ENCODE peak calls at places on chromosomes 12 and 14, in nine cellular contexts. M, J, C, N, B, X, Q, U and R are unnamed samples.

GRCh38 chr14:68695326-68695768 is 97.5 kb downstream of the ZFP36L1 start:
- DNase-seq in J (no peak), U (peak), X (no peak), C (no peak), M (no peak), Q (no peak), B (no peak), N (peak), R (peak)

GRCh38 chr12:104457746-104458644 is 1.2 kb downstream of the CHST11 start:
- DNase-seq in C (peak), X (no peak), M (peak), U (peak), Q (peak), N (no peak), J (no peak), B (peak), R (no peak)

GRCh38 chr14:29028973-29029582 is 262.5 kb downstream of the FOXG1 start:
- DNase-seq in C (no peak), U (no peak), N (peak), X (no peak), Q (no peak), M (no peak), J (no peak), B (no peak), R (no peak)

GRCh38 chr12:116606397-116606796 is 47.2 kb downstream of the MAP1LC3B2 start:
- DNase-seq in J (no peak), M (no peak), B (no peak), C (no peak), Q (no peak), X (no peak), N (no peak), U (no peak), R (no peak)

GRCh38 chr14:53327716-53328115 is 174.6 kb upstream of the DDHD1 start:
- DNase-seq in Q (no peak), X (no peak), B (no peak), C (no peak), U (no peak), N (no peak), M (no peak), J (no peak), R (no peak)

GRCh38 chr12:122421815-122422737 is at the start of gene CLIP1:
- DNase-seq in C (peak), B (peak), Q (peak), U (peak), X (peak), N (no peak), M (peak), J (no peak), R (no peak)

GRCh38 chr12:57087689-57088441 is 1.0 kb upstream of the NAB2 start:
- DNase-seq in C (peak), M (peak), U (peak), N (peak), X (peak), J (no peak), B (peak), Q (peak), R (no peak)

GRCh38 chr14:55893695-55894094 is 224.5 kb upstream of the PELI2 start:
- DNase-seq in U (no peak), B (no peak), C (no peak), N (no peak), J (no peak), Q (no peak), M (no peak), X (peak), R (no peak)

GRCh38 chr14:42633504-42634095 is 1026.9 kb downstream of the LRFN5 start:
- DNase-seq in C (no peak), J (no peak), U (no peak), N (no peak), Q (no peak), B (no peak), M (no peak), X (no peak), R (no peak)

GRCh38 chr12:78403681-78404080 is 460.9 kb upstream of the SYT1 start:
- DNase-seq in U (no peak), J (no peak), C (no peak), M (no peak), Q (no peak), N (no peak), B (no peak), X (no peak), R (no peak)

GRCh38 chr14:103361868-103362267 is 23.3 kb upstream of the MARK3 start:
- DNase-seq in J (no peak), Q (no peak), M (no peak), N (peak), X (no peak), U (no peak), B (no peak), C (no peak), R (peak)

GRCh38 chr12:39145175-39145999 is 240.0 kb upstream of the CPNE8 start:
- DNase-seq in N (peak), C (no peak), U (no peak), M (no peak), J (no peak), Q (peak), X (peak), B (no peak), R (no peak)

GRCh38 chr14:73761621-73762355 is 47.6 kb upstream of the PNMA1 start:
- DNase-seq in C (no peak), M (no peak), J (no peak), B (no peak), X (no peak), Q (no peak), N (no peak), U (peak), R (no peak)

GRCh38 chr14:22978873-22979671 is 3.3 kb downstream of the AJUBA start:
- DNase-seq in J (no peak), Q (no peak), M (no peak), X (no peak), C (no peak), N (no peak), U (no peak), B (no peak), R (no peak)

GRCh38 chr12:110367209-110367864 is 36.2 kb downstream of the ANAPC7 start:
- DNase-seq in C (no peak), U (no peak), J (no peak), Q (no peak), N (no peak), B (no peak), M (no peak), X (peak), R (no peak)

GRCh38 chr12:100077367-100077766 is 65.3 kb downstream of the BLTP3B start:
- DNase-seq in U (no peak), C (no peak), J (no peak), Q (no peak), B (no peak), N (no peak), M (no peak), X (no peak), R (no peak)

GRCh38 chr14:93975791-93976476 is 436 bp downstream of the ASB2 start:
- DNase-seq in Q (no peak), U (no peak), C (peak), X (no peak), B (no peak), N (no peak), J (no peak), M (no peak), R (no peak)

GRCh38 chr14:50018236-50019210 is 97.8 kb downstream of the VCPKMT start:
- DNase-seq in J (no peak), B (no peak), X (peak), N (no peak), Q (no peak), C (no peak), U (no peak), M (no peak), R (no peak)

GRCh38 chr14:59566725-59567124 is 9.9 kb downstream of the CCDC175 start:
- DNase-seq in J (peak), B (no peak), M (no peak), Q (peak), N (no peak), U (no peak), C (no peak), X (peak), R (no peak)